ENCODE peak calls at places on chromosomes 6 and 20, in four cellular contexts. Q, I, W and A are unnamed samples.
A peak's percentile ranks its signal among the peaks of the same experiment; 100 is the strongest.

GRCh38 chr20:33875055-33875454 is 63.9 kb downstream of the CHMP4B start:
- DNase-seq in Q (peak; percentile 96), I (no peak), W (no peak), A (peak; percentile 28)

GRCh38 chr6:2716926-2717700 is 33.6 kb downstream of the MYLK4 start:
- DNase-seq in Q (no peak), I (no peak), W (no peak), A (no peak)

GRCh38 chr20:58877374-58878360 is 25.2 kb downstream of the GNAS start:
- DNase-seq in Q (no peak), I (no peak), W (no peak), A (no peak)

GRCh38 chr6:152380351-152380767 is 256.8 kb downstream of the SYNE1 start:
- DNase-seq in Q (no peak), I (peak; percentile 74), W (no peak), A (no peak)

GRCh38 chr6:110654096-110654820 is 161.0 kb downstream of the CDK19 start:
- DNase-seq in Q (no peak), I (peak; percentile 25), W (no peak), A (no peak)

GRCh38 chr20:25745738-25746137 is 49.1 kb upstream of the ZNF337 start:
- DNase-seq in Q (no peak), I (no peak), W (no peak), A (no peak)

GRCh38 chr6:43874814-43875590 is 105.0 kb downstream of the VEGFA start:
- DNase-seq in Q (no peak), I (no peak), W (no peak), A (no peak)

GRCh38 chr6:158769696-158770446 is 49.3 kb downstream of the EZR start:
- DNase-seq in Q (no peak), I (no peak), W (peak; percentile 53), A (no peak)

GRCh38 chr20:10218536-10219451 is at the start of gene SNAP25:
- DNase-seq in Q (no peak), I (peak; percentile 90), W (no peak), A (peak; percentile 41)

GRCh38 chr20:17759449-17759848 is 59.7 kb downstream of the BANF2 start:
- DNase-seq in Q (no peak), I (no peak), W (no peak), A (no peak)

GRCh38 chr6:1199981-1200637 is 111.8 kb upstream of the FOXQ1 start:
- DNase-seq in Q (no peak), I (peak; percentile 6), W (no peak), A (no peak)

GRCh38 chr20:62370115-62370806 is 3.1 kb upstream of the LAMA5 start:
- DNase-seq in Q (no peak), I (peak; percentile 79), W (no peak), A (peak; percentile 49)

GRCh38 chr6:36788186-36788585 is 51.1 kb downstream of the CPNE5 start:
- DNase-seq in Q (no peak), I (no peak), W (no peak), A (no peak)

GRCh38 chr6:116651916-116652315 is 16.6 kb downstream of the ZUP1 start:
- DNase-seq in Q (no peak), I (no peak), W (no peak), A (no peak)

GRCh38 chr20:46689754-46690085 is 476 bp upstream of the TP53RK start:
- DNase-seq in Q (no peak), I (no peak), W (no peak), A (no peak)

GRCh38 chr20:1415667-1416468 is 23.0 kb upstream of the FKBP1A start:
- DNase-seq in Q (no peak), I (peak; percentile 97), W (no peak), A (no peak)

GRCh38 chr6:25250878-25251277 is 28.3 kb upstream of the CARMIL1 start:
- DNase-seq in Q (peak; percentile 33), I (peak; percentile 46), W (no peak), A (no peak)

GRCh38 chr6:128827675-128828464 is 55.1 kb upstream of the LAMA2 start:
- DNase-seq in Q (no peak), I (peak; percentile 73), W (no peak), A (no peak)

GRCh38 chr6:108497883-108498282 is 62.8 kb upstream of the FOXO3 start:
- DNase-seq in Q (peak; percentile 54), I (peak; percentile 35), W (no peak), A (no peak)

GRCh38 chr6:109483744-109484075 is 691 bp upstream of the ZBTB24 start:
- DNase-seq in Q (no peak), I (no peak), W (no peak), A (no peak)

GRCh38 chr6:2855061-2855519 is 13.4 kb upstream of the SERPINB1 start:
- DNase-seq in Q (no peak), I (no peak), W (no peak), A (no peak)

GRCh38 chr6:152309648-152310047 is 327.5 kb downstream of the SYNE1 start:
- DNase-seq in Q (no peak), I (no peak), W (no peak), A (peak; percentile 42)

GRCh38 chr20:52192296-52193007 is 873 bp upstream of the ZFP64 start:
- DNase-seq in Q (peak; percentile 59), I (no peak), W (peak; percentile 45), A (no peak)

GRCh38 chr6:166438211-166438861 is 55.6 kb upstream of the MPC1 start:
- DNase-seq in Q (no peak), I (no peak), W (no peak), A (peak; percentile 4)

GRCh38 chr20:39605361-39605760 is 643.2 kb downstream of the DHX35 start:
- DNase-seq in Q (no peak), I (no peak), W (no peak), A (no peak)
- H3K9me3 ChIP-seq in Q (no peaks in the 10 kb centered on the region), I (no peaks in the 10 kb centered on the region), W (peaks cover 12% of the 10 kb centered on the region), A (no peaks in the 10 kb centered on the region)

DNA sequence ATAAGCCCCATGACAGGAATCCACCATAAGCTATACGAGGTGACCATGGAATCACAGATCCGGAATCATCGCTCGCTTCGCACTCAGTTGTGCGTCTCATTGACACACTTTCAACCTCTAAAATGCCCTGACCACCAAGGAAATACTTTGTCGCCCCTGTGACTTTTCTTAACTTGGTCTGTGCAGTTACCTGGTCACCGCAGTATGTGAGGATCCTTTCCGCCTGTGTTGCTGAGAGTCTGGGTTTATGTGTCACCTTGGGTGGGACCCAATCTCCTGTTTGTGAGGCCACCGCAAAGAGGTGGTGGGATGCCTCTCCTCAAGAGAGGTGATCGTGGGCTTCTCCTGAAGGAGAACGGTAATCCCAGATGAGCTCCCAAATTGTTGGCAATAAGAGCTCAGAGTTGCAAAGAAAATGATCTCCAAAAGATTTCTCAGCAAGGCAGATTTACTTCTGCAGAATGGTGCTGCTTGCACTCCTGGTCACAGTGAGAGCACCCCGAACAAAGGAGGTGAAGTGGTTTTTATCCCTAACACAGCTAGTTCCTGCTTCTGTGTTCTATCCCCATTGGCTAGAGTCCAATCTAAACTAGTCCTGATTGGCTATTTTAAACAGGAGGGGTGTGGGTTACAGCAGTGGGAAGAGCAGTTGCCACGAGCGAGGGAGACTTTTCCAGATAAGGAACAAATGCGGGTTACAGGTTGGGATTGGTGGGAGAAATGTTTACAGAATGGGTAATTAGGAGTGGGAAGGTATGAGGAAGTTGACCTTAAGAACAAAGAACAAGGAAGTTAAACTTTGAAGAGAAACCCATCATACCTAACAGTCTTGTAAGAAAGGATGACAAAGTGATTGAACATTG is 9.1 kb upstream of the ZNFX1 start:
- DNase-seq in Q (peak; percentile 48), I (peak; percentile 36), W (no peak), A (no peak)
- H3K9me3 ChIP-seq in Q (no peaks in the 10 kb centered on the region), I (peaks cover 18% of the 10 kb centered on the region), W (peaks cover 55% of the 10 kb centered on the region), A (peaks cover 48% of the 10 kb centered on the region)

DNA sequence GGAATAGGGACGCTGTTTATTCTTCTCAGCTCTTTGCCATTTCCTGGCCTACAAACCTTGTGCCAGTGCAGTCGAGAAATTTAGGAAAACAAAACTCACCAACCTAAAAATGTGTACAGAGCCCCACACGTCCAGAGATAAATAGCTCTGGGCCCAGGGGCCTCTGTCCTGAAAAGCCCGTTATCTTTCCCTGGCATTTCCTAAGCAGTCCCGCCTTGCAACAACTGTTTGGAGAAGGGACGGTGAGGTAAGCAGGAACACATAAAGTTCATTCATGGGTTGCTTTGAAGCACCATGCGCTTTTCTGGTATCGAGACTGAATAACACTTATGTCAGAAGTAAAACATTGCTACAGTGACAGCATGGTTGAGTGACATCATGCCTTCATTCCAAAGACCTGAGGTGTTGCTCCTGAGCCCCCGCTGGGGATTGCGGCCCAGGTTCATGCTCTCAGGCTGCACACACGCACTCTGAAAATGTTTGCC is 80.1 kb upstream of the NXT1 start:
- DNase-seq in Q (no peak), I (peak; percentile 90), W (no peak), A (no peak)
- H3K9me3 ChIP-seq in Q (no peaks in the 10 kb centered on the region), I (no peaks in the 10 kb centered on the region), W (peaks cover 3% of the 10 kb centered on the region), A (no peaks in the 10 kb centered on the region)

GRCh38 chr6:167505782-167506181 is 180.9 kb downstream of the TTLL2 start:
- DNase-seq in Q (no peak), I (no peak), W (no peak), A (no peak)
- H3K9me3 ChIP-seq in Q (no peaks in the 10 kb centered on the region), I (peaks cover 57% of the 10 kb centered on the region), W (no peaks in the 10 kb centered on the region), A (no peaks in the 10 kb centered on the region)

DNA sequence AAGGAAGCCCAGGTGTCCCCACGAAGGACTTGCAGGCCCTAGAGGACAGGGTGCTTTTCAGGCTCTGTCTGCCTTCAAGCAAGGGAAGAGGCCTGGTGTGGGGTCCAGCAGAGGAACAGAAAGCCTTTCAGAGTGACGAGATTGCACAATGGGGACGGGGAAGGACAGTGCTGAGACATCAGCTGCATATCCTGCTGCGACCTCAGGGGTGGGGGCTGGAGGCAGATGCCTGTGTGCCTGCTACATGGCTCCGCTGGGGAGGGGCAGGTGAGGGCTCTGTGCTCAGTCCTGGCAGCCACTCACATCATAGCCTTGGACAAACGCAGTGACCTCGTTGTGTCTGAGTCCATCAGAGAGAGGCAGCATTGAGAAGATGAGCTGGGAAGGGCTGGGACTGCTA is 197.1 kb upstream of the SLC24A3 start:
- DNase-seq in Q (no peak), I (no peak), W (no peak), A (no peak)
- H3K9me3 ChIP-seq in Q (no peaks in the 10 kb centered on the region), I (peaks cover 28% of the 10 kb centered on the region), W (no peaks in the 10 kb centered on the region), A (no peaks in the 10 kb centered on the region)